ENCODE peak calls at places on chromosome 4, in five cellular contexts. D, A, B, U and X are unnamed samples.

GRCh38 chr4:101284546-101284945 is 62.8 kb downstream of the PPP3CA start:
- DNase-seq in A (no peak), D (no peak), B (no peak), U (no peak), X (no peak)

GRCh38 chr4:149784018-149784417 is 31.6 kb downstream of the IQCM start:
- DNase-seq in A (no peak), D (no peak), B (no peak), U (no peak), X (no peak)

GRCh38 chr4:41385486-41385885 is 128.8 kb downstream of the UCHL1 start:
- DNase-seq in U (no peak), A (no peak), D (no peak), B (no peak), X (no peak)

GRCh38 chr4:4392501-4393183 is 5.7 kb downstream of the NSG1 start:
- DNase-seq in B (no peak), A (no peak), U (no peak), D (no peak), X (no peak)

GRCh38 chr4:188198980-188199792 is 59.9 kb downstream of the TRIML1 start:
- DNase-seq in D (no peak), U (no peak), A (no peak), B (no peak), X (no peak)

GRCh38 chr4:17688011-17688441 is 73.6 kb downstream of the MED28 start:
- DNase-seq in B (no peak), U (no peak), D (no peak), A (no peak), X (no peak)

GRCh38 chr4:112127736-112128322 is 17.4 kb upstream of the FAM241A start:
- DNase-seq in A (no peak), U (no peak), D (no peak), B (no peak), X (no peak)

GRCh38 chr4:186915816-186916215 is 192.2 kb upstream of the FAT1 start:
- DNase-seq in A (no peak), B (no peak), U (no peak), D (no peak), X (no peak)

GRCh38 chr4:87896020-87896621 is 63.4 kb downstream of the MEPE start:
- DNase-seq in D (peak), B (peak), A (peak), U (peak), X (peak)

GRCh38 chr4:623914-624626 is 1.3 kb upstream of the PDE6B start:
- DNase-seq in D (no peak), B (no peak), U (no peak), A (no peak), X (no peak)